ENCODE peak calls at places on chromosomes 3 and 15, in six cellular contexts. R is neural progenitor cell, W is trophoblast cell, J is HCT116, E is H1, D is keratinocyte. I is an unnamed sample.

GRCh38 chr15:62390793-62391543 is 225.9 kb upstream of the C2CD4B start:
- DNase-seq in R (peak; percentile 82), W (peak; percentile 40), J (no peak), E (no peak), D (no peak), I (peak; percentile 45)

GRCh38 chr3:71391361-71391760 is 192.2 kb downstream of the FOXP1 start:
- DNase-seq in R (no peak), W (no peak), J (no peak), E (no peak), D (no peak), I (no peak)

GRCh38 chr3:177154733-177155132 is 42.5 kb downstream of the TBL1XR1 start:
- DNase-seq in R (no peak), W (no peak), J (no peak), E (no peak), D (no peak), I (no peak)

GRCh38 chr3:52005571-52005986 is 9.9 kb upstream of the RPL29 start:
- DNase-seq in R (peak; percentile 57), W (no peak), J (no peak), E (no peak), D (no peak), I (peak; percentile 79)

GRCh38 chr3:161264771-161265343 is 43.7 kb downstream of the NMD3 start:
- DNase-seq in R (no peak), W (peak; percentile 44), J (no peak), E (no peak), D (no peak), I (peak; percentile 41)

GRCh38 chr3:67526246-67526645 is 128.2 kb downstream of the SUCLG2 start:
- DNase-seq in R (no peak), W (peak; percentile 79), J (no peak), E (no peak), D (peak; percentile 13), I (peak; percentile 97)

GRCh38 chr15:88218557-88219214 is 37.9 kb downstream of the NTRK3 start:
- DNase-seq in R (no peak), W (no peak), J (no peak), E (no peak), D (no peak), I (no peak)

GRCh38 chr3:45666729-45667440 is 22.3 kb upstream of the SACM1L start:
- DNase-seq in R (no peak), W (no peak), J (no peak), E (no peak), D (no peak), I (peak; percentile 70)

GRCh38 chr3:48247401-48247807 is 6.5 kb downstream of the ZNF589 start:
- DNase-seq in R (no peak), W (no peak), J (no peak), E (no peak), D (no peak), I (peak; percentile 27)

GRCh38 chr3:141240290-141241247 is 8.9 kb downstream of the PXYLP1 start:
- DNase-seq in R (no peak), W (peak; percentile 95), J (no peak), E (no peak), D (no peak), I (peak; percentile 52)

GRCh38 chr3:62335196-62335595 is 38.2 kb downstream of the FEZF2 start:
- DNase-seq in R (no peak), W (no peak), J (no peak), E (no peak), D (no peak), I (no peak)

GRCh38 chr15:98720577-98720976 is 72.2 kb downstream of the IGF1R start:
- DNase-seq in R (no peak), W (no peak), J (no peak), E (no peak), D (no peak), I (peak; percentile 35)

GRCh38 chr15:33654859-33655258 is 313.4 kb upstream of the CHRM5 start:
- DNase-seq in R (peak; percentile 16), W (no peak), J (no peak), E (no peak), D (no peak), I (no peak)

GRCh38 chr3:60290093-60290492 is 961.2 kb downstream of the FHIT start:
- DNase-seq in R (no peak), W (no peak), J (no peak), E (no peak), D (no peak), I (no peak)

GRCh38 chr3:102904629-102905028 is 469.8 kb downstream of the ZPLD1 start:
- DNase-seq in R (no peak), W (no peak), J (no peak), E (no peak), D (no peak), I (no peak)

GRCh38 chr15:65097651-65098263 is 17.2 kb downstream of the UBAP1L start:
- DNase-seq in R (no peak), W (no peak), J (no peak), E (no peak), D (no peak), I (no peak)

DNA sequence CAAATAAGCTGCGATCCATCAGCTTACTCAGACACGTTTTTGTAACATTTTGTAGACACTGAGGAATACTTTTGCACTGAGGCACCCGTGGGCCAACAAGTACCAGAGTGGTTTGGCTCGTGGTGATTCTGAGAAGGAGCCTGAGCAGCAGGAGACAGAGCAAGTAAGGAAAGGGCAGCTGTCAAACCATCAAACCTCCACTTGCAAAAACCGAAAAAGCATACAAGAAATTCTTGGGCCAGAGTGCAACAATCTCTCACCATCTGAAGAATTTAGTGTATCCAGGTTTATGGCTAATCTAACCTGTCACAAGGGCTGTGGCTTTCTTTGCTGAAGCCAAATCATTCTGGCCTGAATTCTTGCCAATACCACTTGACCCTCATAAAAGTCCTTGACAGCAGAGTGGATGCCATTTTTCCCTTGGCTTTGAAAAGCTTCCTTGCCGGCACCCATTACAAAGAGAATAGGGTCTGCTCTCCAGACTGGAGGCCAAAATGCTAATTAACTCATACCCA is 56.7 kb downstream of the MYO1E start:
- DNase-seq in R (no peak), W (peak; percentile 72), J (no peak), E (no peak), D (no peak), I (peak; percentile 96)
- H3K9ac ChIP-seq in R (no peak overlapping the region), W (no peak overlapping the region), J (no peak overlapping the region), E (no peak overlapping the region), D (no peak overlapping the region), I (no peak overlapping the region)

GRCh38 chr3:112047264-112047663 is 12.7 kb downstream of the TMPRSS7 start:
- DNase-seq in R (no peak), W (no peak), J (no peak), E (no peak), D (no peak), I (no peak)

GRCh38 chr3:112038863-112039262 is 4.3 kb downstream of the TMPRSS7 start:
- DNase-seq in R (no peak), W (peak; percentile 52), J (no peak), E (no peak), D (peak; percentile 7), I (peak; percentile 27)

GRCh38 chr3:112046599-112046998 is 12.1 kb downstream of the TMPRSS7 start:
- DNase-seq in R (no peak), W (no peak), J (no peak), E (no peak), D (peak; percentile 5), I (peak; percentile 26)

GRCh38 chr3:112042842-112043280 is 8.3 kb downstream of the TMPRSS7 start:
- DNase-seq in R (no peak), W (no peak), J (no peak), E (no peak), D (no peak), I (no peak)

DNA sequence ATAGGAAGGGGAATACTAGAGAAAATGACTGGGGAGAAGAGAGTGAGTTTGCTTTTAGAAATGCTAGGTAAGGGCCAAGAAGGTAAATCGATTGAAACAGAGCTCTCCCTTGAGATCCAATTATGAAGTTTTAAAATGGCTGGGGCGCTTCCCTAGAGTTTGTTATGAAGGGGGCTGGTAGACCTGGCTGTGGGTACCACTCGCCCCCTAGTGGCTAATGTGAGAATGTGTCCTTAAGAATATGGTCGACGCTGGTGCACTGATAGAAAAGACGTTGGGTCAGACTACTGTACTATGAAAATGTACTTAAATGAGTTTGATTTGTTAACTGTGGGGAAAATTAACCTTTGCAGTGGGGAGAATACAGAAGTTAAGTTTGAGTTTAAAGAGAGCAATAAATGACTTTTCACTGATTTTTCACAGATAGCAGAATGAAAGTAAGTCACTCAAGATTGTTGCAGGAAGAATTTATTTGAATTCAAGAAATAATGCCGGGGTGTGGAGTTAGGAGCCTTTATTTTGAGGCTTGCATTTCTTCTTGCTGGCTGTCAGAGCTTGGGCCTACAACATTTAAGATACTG is 9.2 kb downstream of the TMPRSS7 start:
- DNase-seq in R (peak; percentile 72), W (peak; percentile 79), J (peak; percentile 75), E (peak; percentile 5), D (peak; percentile 23), I (peak; percentile 47)
- H2AFZ ChIP-seq in R (peak overlapping the region; percentile 53), W (no peak overlapping the region), J (peak overlapping the region; percentile 96), E (peak overlapping the region; percentile 24), D (peak overlapping the region; percentile 69), I (peak overlapping the region; percentile 62)

GRCh38 chr15:69996842-69997478 is 100.8 kb downstream of the TLE3 start:
- DNase-seq in R (no peak), W (no peak), J (no peak), E (no peak), D (no peak), I (no peak)

GRCh38 chr15:69998541-69999391 is 99.0 kb downstream of the TLE3 start:
- DNase-seq in R (no peak), W (no peak), J (no peak), E (no peak), D (no peak), I (no peak)

GRCh38 chr15:69999392-70000085 is 98.2 kb downstream of the TLE3 start:
- DNase-seq in R (no peak), W (no peak), J (no peak), E (no peak), D (no peak), I (no peak)

GRCh38 chr15:69996321-69996720 is 101.4 kb downstream of the TLE3 start:
- DNase-seq in R (no peak), W (no peak), J (no peak), E (no peak), D (no peak), I (no peak)

DNA sequence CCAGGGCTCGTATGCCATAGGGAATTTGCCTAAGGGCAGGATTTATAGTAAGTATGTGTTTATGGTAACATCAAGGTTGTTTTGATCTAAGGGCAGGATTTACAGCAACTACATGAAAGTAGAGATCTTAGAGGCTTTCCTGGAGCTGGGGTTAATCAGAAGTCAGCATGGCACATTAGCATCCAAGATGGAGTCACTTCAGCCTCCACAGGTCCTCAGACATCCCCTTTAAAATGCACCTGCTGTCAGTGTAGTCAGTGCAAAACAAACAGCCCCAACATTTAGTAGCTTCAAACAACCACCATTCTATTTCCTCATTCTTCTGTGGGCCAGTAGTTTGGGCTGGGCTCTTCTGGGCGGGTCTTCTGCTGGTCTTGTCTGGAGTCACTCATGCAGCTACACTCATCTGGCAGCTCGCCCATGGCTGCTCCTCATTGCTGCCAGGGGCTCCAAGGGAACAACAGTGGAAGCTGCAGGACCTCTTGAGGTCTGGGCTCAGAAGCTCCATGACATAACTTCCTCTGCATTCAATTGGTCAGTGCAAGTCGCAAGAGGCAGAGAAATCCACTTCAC is 99.9 kb downstream of the TLE3 start:
- DNase-seq in R (no peak), W (no peak), J (peak; percentile 7), E (no peak), D (no peak), I (peak; percentile 53)
- H3K9ac ChIP-seq in R (no peak overlapping the region), W (no peak overlapping the region), J (no peak overlapping the region), E (no peak overlapping the region), D (no peak overlapping the region), I (no peak overlapping the region)

DNA sequence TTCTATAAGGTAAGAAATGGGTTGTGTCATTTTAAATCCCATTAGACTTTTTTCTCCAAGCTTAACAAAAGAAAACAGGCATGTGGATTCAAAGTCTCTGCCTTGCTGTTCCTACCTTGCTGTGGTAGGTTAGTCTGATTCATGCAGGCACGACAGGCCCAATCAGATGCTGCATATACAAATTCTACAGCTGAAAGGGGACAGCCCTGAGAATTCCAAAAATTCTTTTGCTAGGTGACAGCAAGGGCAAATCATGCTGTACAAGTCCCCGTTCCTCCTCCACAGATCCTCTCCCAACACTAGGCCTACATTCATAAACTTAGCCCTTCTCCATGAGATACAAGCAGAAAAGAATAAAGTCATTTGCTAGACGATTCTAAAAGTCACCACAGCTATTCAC is 161.2 kb upstream of the THBS1 start:
- DNase-seq in R (no peak), W (peak; percentile 63), J (no peak), E (no peak), D (no peak), I (no peak)
- H2AFZ ChIP-seq in R (peak overlapping the region; percentile 57), W (no peak overlapping the region), J (no peak overlapping the region), E (no peak overlapping the region), D (no peak overlapping the region), I (no peak overlapping the region)

I was measured in astrocyte.